ENCODE peak calls at places on chromosome 10, in six cellular contexts. S is IMR-90, T is H9, P is mesendoderm, L is trophoblast cell, N is mesenchymal stem cell. W is an unnamed sample.

GRCh38 chr10:48442809-48443177 is 136.3 kb downstream of the MAPK8 start:
- DNase-seq in T (peak), L (no peak), P (no peak), S (no peak), N (no peak), W (no peak)

GRCh38 chr10:118592675-118593330 is 2.6 kb downstream of the PRLHR start:
- DNase-seq in L (no peak), N (no peak), T (no peak), S (no peak), P (no peak), W (no peak)

GRCh38 chr10:132162021-132162531 is 24.7 kb upstream of the DPYSL4 start:
- DNase-seq in S (no peak), L (no peak), P (no peak), T (no peak), N (no peak), W (no peak)

GRCh38 chr10:105793071-105793470 is 1152.0 kb downstream of the SORCS3 start:
- DNase-seq in P (no peak), T (no peak), L (no peak), N (no peak), S (no peak), W (no peak)

GRCh38 chr10:28913436-28913835 is 236.1 kb downstream of the BAMBI start:
- DNase-seq in S (no peak), P (no peak), T (no peak), N (no peak), L (no peak), W (no peak)

GRCh38 chr10:23343591-23344225 is 889 bp downstream of the C10orf67 start:
- DNase-seq in S (peak), T (peak), N (peak), P (peak), L (no peak), W (peak)

GRCh38 chr10:47137311-47137851 is 162.6 kb upstream of the GDF10 start:
- DNase-seq in L (no peak), P (no peak), N (peak), T (no peak), S (peak), W (no peak)

GRCh38 chr10:110600487-110601101 is 33.1 kb downstream of the SMC3 start:
- DNase-seq in T (peak), N (peak), P (peak), L (peak), S (peak), W (peak)

GRCh38 chr10:123156091-123156490 is 1.9 kb downstream of the BUB3 start:
- DNase-seq in L (no peak), P (no peak), S (peak), T (no peak), N (no peak), W (no peak)

GRCh38 chr10:29479081-29479917 is 155.5 kb downstream of the SVIL start:
- DNase-seq in L (no peak), P (no peak), S (peak), N (peak), T (no peak), W (no peak)

GRCh38 chr10:111473361-111473760 is 396.5 kb downstream of the ADRA2A start:
- DNase-seq in P (no peak), N (no peak), S (no peak), L (peak), T (no peak), W (no peak)

GRCh38 chr10:1123972-1124371 is 67.8 kb downstream of the WDR37 start:
- DNase-seq in N (no peak), T (no peak), L (no peak), S (no peak), P (no peak), W (no peak)

GRCh38 chr10:123062726-123063125 is 53.9 kb downstream of the ACADSB start:
- DNase-seq in S (no peak), L (no peak), T (no peak), N (no peak), P (no peak), W (no peak)

GRCh38 chr10:103553743-103554487 is 60.4 kb downstream of the NEURL1 start:
- DNase-seq in S (no peak), L (no peak), N (no peak), T (no peak), P (no peak), W (no peak)

GRCh38 chr10:103770139-103770538 is 85.2 kb downstream of the SH3PXD2A start:
- DNase-seq in L (no peak), T (no peak), N (no peak), P (no peak), S (no peak), W (no peak)

GRCh38 chr10:71982269-71983178 is 18.3 kb downstream of the CHST3 start:
- DNase-seq in L (no peak), N (no peak), T (no peak), S (no peak), P (peak), W (no peak)

GRCh38 chr10:8158439-8159071 is 104.1 kb downstream of the GATA3 start:
- DNase-seq in L (no peak), S (no peak), T (no peak), P (no peak), N (no peak), W (no peak)

GRCh38 chr10:6737080-6737641 is 157.1 kb upstream of the PRKCQ start:
- DNase-seq in P (peak), S (peak), T (peak), N (no peak), L (no peak), W (no peak)

GRCh38 chr10:78660446-78661106 is 408.2 kb upstream of the ZMIZ1 start:
- DNase-seq in P (no peak), L (no peak), N (no peak), S (no peak), T (no peak), W (no peak)

GRCh38 chr10:103659674-103660363 is 166.3 kb downstream of the NEURL1 start:
- DNase-seq in T (no peak), N (peak), P (peak), S (peak), L (no peak), W (no peak)

GRCh38 chr10:95656291-95657164 is at the start of gene ALDH18A1:
- DNase-seq in S (peak), N (peak), P (peak), L (peak), T (peak), W (peak)

GRCh38 chr10:22611425-22612111 is 102.8 kb downstream of the PIP4K2A start:
- DNase-seq in N (no peak), P (no peak), S (no peak), L (no peak), T (no peak), W (no peak)

GRCh38 chr10:25493122-25493893 is 318.5 kb downstream of the GPR158 start:
- DNase-seq in L (peak), N (peak), S (peak), P (peak), T (peak), W (peak)

GRCh38 chr10:95289003-95289920 is 1.5 kb downstream of the PDLIM1 start:
- DNase-seq in L (no peak), T (peak), P (peak), S (no peak), N (peak), W (no peak)

GRCh38 chr10:59019603-59020002 is 156.8 kb upstream of the PHYHIPL start:
- DNase-seq in T (no peak), P (no peak), S (no peak), N (no peak), L (no peak), W (peak)

GRCh38 chr10:122515022-122515424 is 45.5 kb upstream of the DMBT1 start:
- DNase-seq in P (no peak), S (no peak), T (no peak), N (no peak), L (no peak), W (no peak)

GRCh38 chr10:21919906-21920305 is 83.6 kb downstream of the DNAJC1 start:
- DNase-seq in N (peak), P (no peak), T (no peak), S (no peak), L (no peak), W (no peak)

GRCh38 chr10:1177936-1178335 is 121.8 kb downstream of the WDR37 start:
- DNase-seq in L (no peak), N (no peak), P (no peak), T (no peak), S (no peak), W (no peak)

GRCh38 chr10:126124044-126124443 is 227.7 kb downstream of the FANK1 start:
- DNase-seq in N (no peak), P (no peak), L (no peak), T (no peak), S (no peak), W (no peak)

GRCh38 chr10:126122856-126123255 is 226.5 kb downstream of the FANK1 start:
- DNase-seq in S (no peak), L (peak), T (no peak), N (no peak), P (no peak), W (no peak)

GRCh38 chr10:126126023-126126422 is 229.7 kb downstream of the FANK1 start:
- DNase-seq in T (no peak), P (no peak), N (no peak), L (no peak), S (no peak), W (no peak)

GRCh38 chr10:126124923-126125322 is 228.6 kb downstream of the FANK1 start:
- DNase-seq in N (no peak), S (peak), T (no peak), P (no peak), L (no peak), W (no peak)

GRCh38 chr10:126123466-126123865 is 227.1 kb downstream of the FANK1 start:
- DNase-seq in T (peak), L (no peak), S (no peak), N (no peak), P (no peak), W (no peak)
- H4K8ac ChIP-seq in T (no peak), L (no peak), S (no peak), N (no peak), P (no peak), W (no peak)

GRCh38 chr10:114876169-114876568 is 54.6 kb downstream of the FHIP2A start:
- DNase-seq in T (peak), S (no peak), P (peak), N (no peak), L (no peak), W (no peak)
- H4K8ac ChIP-seq in T (no peak), S (no peak), P (no peak), N (peak), L (no peak), W (no peak)

GRCh38 chr10:116331815-116332214 is 7.6 kb downstream of the CCDC172 start:
- DNase-seq in N (no peak), T (no peak), P (no peak), S (no peak), L (no peak), W (no peak)
- H4K8ac ChIP-seq in N (no peak), T (no peak), P (no peak), S (no peak), L (no peak), W (no peak)

DNA sequence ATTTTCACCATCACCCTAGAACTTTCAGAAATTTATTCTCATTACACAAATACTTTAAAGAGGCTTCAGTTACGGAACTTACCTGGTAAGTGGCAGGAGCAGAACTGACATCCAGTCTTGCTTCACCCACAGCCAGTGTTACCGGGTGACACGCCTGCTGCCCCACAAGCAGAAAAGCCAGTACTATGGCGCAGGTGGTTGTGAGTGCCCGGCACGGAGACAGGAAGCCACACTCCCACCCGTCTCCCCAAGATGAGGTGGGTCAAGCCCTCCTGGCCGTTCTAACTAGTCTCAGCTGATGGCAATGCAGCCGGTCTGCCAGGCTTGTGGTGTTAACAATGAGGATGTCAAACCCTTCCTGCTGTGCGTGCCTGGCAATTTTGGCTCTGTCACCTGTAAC is 86.9 kb downstream of the PROSER2 start:
- DNase-seq in T (no peak), N (no peak), P (no peak), S (no peak), L (no peak), W (no peak)
- H4K8ac ChIP-seq in T (no peak), N (no peak), P (no peak), S (no peak), L (no peak), W (no peak)

GRCh38 chr10:3827768-3828403 is 42.9 kb upstream of the KLF6 start:
- DNase-seq in S (no peak), T (no peak), N (no peak), P (no peak), L (no peak), W (no peak)
- H4K8ac ChIP-seq in S (peak), T (no peak), N (peak), P (no peak), L (peak), W (no peak)

GRCh38 chr10:133295426-133296320 is 13.0 kb downstream of the TUBGCP2 start:
- DNase-seq in T (no peak), L (no peak), N (no peak), S (no peak), P (no peak), W (no peak)

GRCh38 chr10:133294189-133294588 is 14.5 kb downstream of the TUBGCP2 start:
- DNase-seq in S (no peak), N (no peak), P (no peak), L (no peak), T (no peak), W (no peak)

GRCh38 chr10:133289761-133290160 is 13.1 kb upstream of the ADAM8 start:
- DNase-seq in N (no peak), S (no peak), L (no peak), P (no peak), T (no peak), W (no peak)

GRCh38 chr10:133293810-133294119 is 14.9 kb downstream of the TUBGCP2 start:
- DNase-seq in L (no peak), N (peak), T (no peak), P (no peak), S (no peak), W (no peak)

GRCh38 chr10:133292919-133293809 is 15.5 kb downstream of the TUBGCP2 start:
- DNase-seq in P (no peak), T (no peak), L (no peak), S (peak), N (peak), W (no peak)
- H4K8ac ChIP-seq in P (no peak), T (no peak), L (no peak), S (peak), N (peak), W (no peak)

GRCh38 chr10:43254881-43255643 is 11.8 kb downstream of the RASGEF1A start:
- DNase-seq in N (no peak), T (no peak), L (no peak), P (no peak), S (no peak), W (no peak)
- H4K8ac ChIP-seq in N (no peak), T (no peak), L (no peak), P (no peak), S (no peak), W (peak)

GRCh38 chr10:14008648-14009072 is 322.1 kb downstream of the FRMD4A start:
- DNase-seq in P (no peak), N (peak), L (no peak), T (no peak), S (peak), W (no peak)
- H4K8ac ChIP-seq in P (no peak), N (no peak), L (no peak), T (no peak), S (peak), W (no peak)

DNA sequence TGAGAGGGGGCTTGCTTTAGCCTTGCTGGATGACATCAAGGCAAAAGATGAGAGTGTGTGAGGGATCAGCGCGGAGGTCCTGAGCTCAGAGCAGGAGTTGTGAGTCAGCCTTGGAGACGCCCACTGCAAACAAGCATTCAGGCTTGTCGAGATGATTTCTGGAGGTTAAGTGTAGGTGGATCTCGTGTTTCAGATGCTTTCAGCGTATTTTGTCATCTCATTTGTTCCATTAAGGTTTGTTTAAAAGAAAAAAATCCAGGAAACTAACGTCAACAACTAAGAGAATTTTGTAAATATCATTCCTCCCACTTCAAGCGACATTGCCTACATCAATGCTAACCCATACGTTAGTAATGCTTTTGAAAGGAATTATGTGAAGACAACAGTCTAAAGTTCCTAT is 715.4 kb upstream of the NRP1 start:
- DNase-seq in S (peak), L (peak), P (peak), T (no peak), N (peak), W (no peak)
- H4K8ac ChIP-seq in S (no peak), L (no peak), P (no peak), T (no peak), N (no peak), W (no peak)

GRCh38 chr10:86599729-86600128 is 54.6 kb upstream of the OPN4 start:
- DNase-seq in T (peak), P (peak), L (no peak), N (no peak), S (no peak), W (no peak)
- H4K8ac ChIP-seq in T (no peak), P (no peak), L (no peak), N (no peak), S (no peak), W (no peak)

W was measured in neuronal stem cell.